ENCODE peak calls at places on chromosomes 3 and 15, in eight cellular contexts. X, E, Q, B, O, V, Y and P are unnamed samples.

GRCh38 chr15:67883228-67883773 is 43.5 kb upstream of the RNU6-1 start:
- DNase-seq in X (no peak), E (no peak), Q (no peak), B (peak), O (peak), V (no peak), Y (no peak), P (no peak)

GRCh38 chr3:4827767-4828166 is 151.5 kb upstream of the BHLHE40 start:
- DNase-seq in X (no peak), E (no peak), Q (no peak), B (no peak), O (no peak), V (no peak), Y (no peak), P (no peak)

GRCh38 chr15:84819291-84819768 is 2.2 kb downstream of the ALPK3 start:
- DNase-seq in X (no peak), E (no peak), Q (no peak), B (peak), O (no peak), V (no peak), Y (no peak), P (peak)

GRCh38 chr3:149527531-149528343 is 53.2 kb downstream of the TM4SF4 start:
- DNase-seq in X (peak), E (no peak), Q (no peak), B (no peak), O (peak), V (no peak), Y (no peak), P (no peak)

GRCh38 chr3:189300345-189300744 is 128.6 kb downstream of the TPRG1 start:
- DNase-seq in X (no peak), E (no peak), Q (no peak), B (no peak), O (no peak), V (no peak), Y (no peak), P (no peak)

GRCh38 chr15:51621917-51622268 is 678 bp downstream of the DMXL2 start:
- DNase-seq in X (peak), E (peak), Q (peak), B (peak), O (peak), V (no peak), Y (peak), P (no peak)

GRCh38 chr3:39990532-39990931 is 181.1 kb downstream of the MYRIP start:
- DNase-seq in X (peak), E (no peak), Q (peak), B (peak), O (no peak), V (no peak), Y (no peak), P (no peak)

GRCh38 chr3:158659454-158660237 is 12.8 kb downstream of the LXN start:
- DNase-seq in X (peak), E (no peak), Q (peak), B (peak), O (peak), V (peak), Y (peak), P (no peak)

GRCh38 chr3:153087595-153088566 is 74.1 kb upstream of the RAP2B start:
- DNase-seq in X (no peak), E (no peak), Q (no peak), B (no peak), O (no peak), V (peak), Y (no peak), P (no peak)

GRCh38 chr15:62853833-62854210 is 188.7 kb upstream of the TPM1 start:
- DNase-seq in X (no peak), E (no peak), Q (no peak), B (peak), O (no peak), V (no peak), Y (no peak), P (no peak)

GRCh38 chr3:152964901-152965609 is 130.1 kb downstream of the P2RY1 start:
- DNase-seq in X (no peak), E (no peak), Q (no peak), B (no peak), O (no peak), V (no peak), Y (no peak), P (no peak)

GRCh38 chr15:69585937-69586336 is 133.3 kb downstream of the RPLP1 start:
- DNase-seq in X (no peak), E (no peak), Q (no peak), B (no peak), O (no peak), V (no peak), Y (no peak), P (no peak)

GRCh38 chr3:186414735-186415419 is 52.8 kb upstream of the DGKG start:
- DNase-seq in X (no peak), E (no peak), Q (no peak), B (no peak), O (no peak), V (peak), Y (no peak), P (no peak)

GRCh38 chr15:60721706-60722105 is 242.8 kb upstream of the ICE2 start:
- DNase-seq in X (no peak), E (no peak), Q (no peak), B (no peak), O (no peak), V (no peak), Y (no peak), P (no peak)

GRCh38 chr3:34001022-34001421 is 202.6 kb downstream of the PDCD6IP start:
- DNase-seq in X (no peak), E (no peak), Q (no peak), B (peak), O (no peak), V (no peak), Y (no peak), P (no peak)

GRCh38 chr15:43256341-43256740 is 10.4 kb downstream of the TGM5 start:
- DNase-seq in X (no peak), E (peak), Q (no peak), B (no peak), O (no peak), V (no peak), Y (no peak), P (peak)

GRCh38 chr3:157618075-157618760 is 115.0 kb upstream of the VEPH1 start:
- DNase-seq in X (peak), E (no peak), Q (peak), B (no peak), O (no peak), V (peak), Y (no peak), P (no peak)